ENCODE peak calls at places on chromosomes 3 and 15, in eight cellular contexts. One of them, this sample, is unnamed.

GRCh38 chr3:69484507-69485393 is 98.9 kb upstream of the FRMD4B start:
- DNase-seq in AG04449: no peak
- DNase-seq in T-helper 9 cell: no peak
- DNase-seq in testis: no peak
- DNase-seq in cardiac septum: peak; percentile 77
- DNase-seq in mucosa of gallbladder: no peak
- DNase-seq in neural crest cell: no peak
- DNase-seq in GM04504: no peak
- DNase-seq in this sample: no peak

GRCh38 chr3:41581700-41582099 is 380.2 kb downstream of the ULK4 start:
- DNase-seq in mucosa of gallbladder: no peak
- DNase-seq in testis: no peak
- DNase-seq in GM04504: no peak
- DNase-seq in cardiac septum: no peak
- DNase-seq in T-helper 9 cell: no peak
- DNase-seq in neural crest cell: no peak
- DNase-seq in AG04449: no peak
- DNase-seq in this sample: no peak

GRCh38 chr15:68352401-68353062 is 75.0 kb downstream of the FEM1B start:
- DNase-seq in neural crest cell: no peak
- DNase-seq in T-helper 9 cell: no peak
- DNase-seq in testis: no peak
- DNase-seq in AG04449: peak; percentile 93
- DNase-seq in mucosa of gallbladder: peak; percentile 38
- DNase-seq in GM04504: peak; percentile 93
- DNase-seq in cardiac septum: no peak
- DNase-seq in this sample: no peak

GRCh38 chr3:184911570-184911969 is 99.6 kb downstream of the VPS8 start:
- DNase-seq in GM04504: no peak
- DNase-seq in AG04449: no peak
- DNase-seq in neural crest cell: no peak
- DNase-seq in T-helper 9 cell: no peak
- DNase-seq in cardiac septum: no peak
- DNase-seq in testis: no peak
- DNase-seq in mucosa of gallbladder: no peak
- DNase-seq in this sample: no peak

GRCh38 chr3:57815034-57815433 is 58.9 kb downstream of the SLMAP start:
- DNase-seq in AG04449: no peak
- DNase-seq in T-helper 9 cell: peak; percentile 12
- DNase-seq in GM04504: no peak
- DNase-seq in neural crest cell: no peak
- DNase-seq in testis: no peak
- DNase-seq in cardiac septum: no peak
- DNase-seq in mucosa of gallbladder: no peak
- DNase-seq in this sample: peak; percentile 10

GRCh38 chr3:73656241-73656890 is 31.6 kb upstream of the PDZRN3 start:
- DNase-seq in cardiac septum: no peak
- DNase-seq in neural crest cell: no peak
- DNase-seq in T-helper 9 cell: no peak
- DNase-seq in mucosa of gallbladder: no peak
- DNase-seq in testis: no peak
- DNase-seq in GM04504: peak; percentile 37
- DNase-seq in AG04449: peak; percentile 34
- DNase-seq in this sample: no peak

GRCh38 chr3:142366434-142366833 is 81.4 kb downstream of the XRN1 start:
- DNase-seq in testis: no peak
- DNase-seq in T-helper 9 cell: no peak
- DNase-seq in cardiac septum: no peak
- DNase-seq in GM04504: no peak
- DNase-seq in AG04449: no peak
- DNase-seq in mucosa of gallbladder: no peak
- DNase-seq in neural crest cell: no peak
- DNase-seq in this sample: no peak

GRCh38 chr3:185149591-185149990 is 3.3 kb downstream of the C3orf70 start:
- DNase-seq in neural crest cell: no peak
- DNase-seq in cardiac septum: no peak
- DNase-seq in mucosa of gallbladder: no peak
- DNase-seq in T-helper 9 cell: no peak
- DNase-seq in testis: no peak
- DNase-seq in GM04504: no peak
- DNase-seq in AG04449: no peak
- DNase-seq in this sample: no peak

GRCh38 chr3:57007513-57008415 is 52.7 kb upstream of the SPATA12 start:
- DNase-seq in neural crest cell: no peak
- DNase-seq in AG04449: peak; percentile 34
- DNase-seq in cardiac septum: no peak
- DNase-seq in T-helper 9 cell: no peak
- DNase-seq in mucosa of gallbladder: peak; percentile 63
- DNase-seq in testis: peak; percentile 78
- DNase-seq in GM04504: peak; percentile 71
- DNase-seq in this sample: no peak

GRCh38 chr15:70133296-70133695 is 35.6 kb upstream of the TLE3 start:
- DNase-seq in mucosa of gallbladder: peak; percentile 67
- DNase-seq in testis: no peak
- DNase-seq in T-helper 9 cell: no peak
- DNase-seq in cardiac septum: peak; percentile 73
- DNase-seq in GM04504: no peak
- DNase-seq in neural crest cell: no peak
- DNase-seq in AG04449: no peak
- DNase-seq in this sample: no peak

GRCh38 chr15:100998630-100999029 is 79.5 kb downstream of the LRRK1 start:
- DNase-seq in GM04504: no peak
- DNase-seq in AG04449: no peak
- DNase-seq in T-helper 9 cell: no peak
- DNase-seq in cardiac septum: no peak
- DNase-seq in mucosa of gallbladder: no peak
- DNase-seq in neural crest cell: no peak
- DNase-seq in testis: no peak
- DNase-seq in this sample: no peak

GRCh38 chr3:132253262-132253878 is 63.8 kb upstream of the ACP3 start:
- DNase-seq in T-helper 9 cell: no peak
- DNase-seq in GM04504: peak; percentile 24
- DNase-seq in AG04449: no peak
- DNase-seq in testis: no peak
- DNase-seq in mucosa of gallbladder: peak; percentile 13
- DNase-seq in neural crest cell: peak; percentile 3
- DNase-seq in cardiac septum: no peak
- DNase-seq in this sample: no peak

GRCh38 chr15:44066211-44066827 is 128.8 kb downstream of the FRMD5 start:
- DNase-seq in cardiac septum: no peak
- DNase-seq in AG04449: no peak
- DNase-seq in testis: peak; percentile 79
- DNase-seq in neural crest cell: peak; percentile 20
- DNase-seq in mucosa of gallbladder: peak; percentile 40
- DNase-seq in GM04504: peak; percentile 46
- DNase-seq in T-helper 9 cell: peak; percentile 34
- DNase-seq in this sample: peak; percentile 13

GRCh38 chr3:71177375-71177774 is 406.2 kb downstream of the FOXP1 start:
- DNase-seq in AG04449: no peak
- DNase-seq in mucosa of gallbladder: no peak
- DNase-seq in GM04504: no peak
- DNase-seq in T-helper 9 cell: no peak
- DNase-seq in cardiac septum: no peak
- DNase-seq in neural crest cell: no peak
- DNase-seq in testis: no peak
- DNase-seq in this sample: no peak